ENCODE peak calls at places on chromosome 10, in four cellular contexts. One of them, this sample, is unnamed.

GRCh38 chr10:131184503-131184902 is 127.0 kb downstream of the TCERG1L start:
- DNase-seq in fibroblast of lung: no peak
- DNase-seq in HCT116: no peak
- DNase-seq in PC-9: no peak
- DNase-seq in this sample: no peak

GRCh38 chr10:89646833-89647570 is 2.0 kb upstream of the PANK1 start:
- DNase-seq in fibroblast of lung: no peak
- DNase-seq in HCT116: no peak
- DNase-seq in PC-9: no peak
- DNase-seq in this sample: no peak

GRCh38 chr10:127922675-127923366 is 15.9 kb downstream of the PTPRE start:
- DNase-seq in fibroblast of lung: peak
- DNase-seq in HCT116: peak
- DNase-seq in PC-9: peak
- DNase-seq in this sample: peak

GRCh38 chr10:18666810-18667209 is 7.6 kb downstream of the ARL5B start:
- DNase-seq in fibroblast of lung: peak
- DNase-seq in HCT116: no peak
- DNase-seq in PC-9: no peak
- DNase-seq in this sample: no peak

GRCh38 chr10:48274636-48275035 is at the start of gene FRMPD2:
- DNase-seq in fibroblast of lung: no peak
- DNase-seq in HCT116: no peak
- DNase-seq in PC-9: no peak
- DNase-seq in this sample: no peak

GRCh38 chr10:48506147-48506917 is 98.5 kb downstream of the ARHGAP22 start:
- DNase-seq in fibroblast of lung: peak
- DNase-seq in HCT116: peak
- DNase-seq in PC-9: peak
- DNase-seq in this sample: peak

GRCh38 chr10:3886666-3887251 is 101.8 kb upstream of the KLF6 start:
- DNase-seq in fibroblast of lung: peak
- DNase-seq in HCT116: no peak
- DNase-seq in PC-9: peak
- DNase-seq in this sample: peak

GRCh38 chr10:91590904-91591791 is 41.7 kb downstream of the PPP1R3C start:
- DNase-seq in fibroblast of lung: peak
- DNase-seq in HCT116: no peak
- DNase-seq in PC-9: no peak
- DNase-seq in this sample: peak

GRCh38 chr10:930415-931325 is 835 bp downstream of the LARP4B start:
- DNase-seq in fibroblast of lung: peak
- DNase-seq in HCT116: no peak
- DNase-seq in PC-9: peak
- DNase-seq in this sample: peak

GRCh38 chr10:83677795-83678194 is 461.5 kb upstream of the GHITM start:
- DNase-seq in fibroblast of lung: peak
- DNase-seq in HCT116: no peak
- DNase-seq in PC-9: no peak
- DNase-seq in this sample: no peak

GRCh38 chr10:86439544-86439943 is 72.9 kb upstream of the GRID1 start:
- DNase-seq in fibroblast of lung: peak
- DNase-seq in HCT116: no peak
- DNase-seq in PC-9: no peak
- DNase-seq in this sample: no peak

GRCh38 chr10:80539421-80539999 is 1.8 kb downstream of the SH2D4B start:
- DNase-seq in fibroblast of lung: no peak
- DNase-seq in HCT116: no peak
- DNase-seq in PC-9: no peak
- DNase-seq in this sample: no peak

GRCh38 chr10:71527135-71527534 is 130.4 kb downstream of the CDH23 start:
- DNase-seq in fibroblast of lung: no peak
- DNase-seq in HCT116: no peak
- DNase-seq in PC-9: no peak
- DNase-seq in this sample: no peak

GRCh38 chr10:63260103-63260859 is 127.2 kb downstream of the NRBF2 start:
- DNase-seq in fibroblast of lung: no peak
- DNase-seq in HCT116: no peak
- DNase-seq in PC-9: no peak
- DNase-seq in this sample: no peak

GRCh38 chr10:121069061-121069850 is 218.1 kb downstream of the WDR11 start:
- DNase-seq in fibroblast of lung: peak
- DNase-seq in HCT116: peak
- DNase-seq in PC-9: no peak
- DNase-seq in this sample: no peak

GRCh38 chr10:70666960-70667798 is 5.1 kb upstream of the ADAMTS14 start:
- DNase-seq in fibroblast of lung: peak
- DNase-seq in HCT116: no peak
- DNase-seq in PC-9: no peak
- DNase-seq in this sample: peak

GRCh38 chr10:129855836-129856563 is 108.1 kb downstream of the EBF3 start:
- DNase-seq in fibroblast of lung: no peak
- DNase-seq in HCT116: no peak
- DNase-seq in PC-9: no peak
- DNase-seq in this sample: no peak

GRCh38 chr10:129854181-129854580 is 109.9 kb downstream of the EBF3 start:
- DNase-seq in fibroblast of lung: no peak
- DNase-seq in HCT116: no peak
- DNase-seq in PC-9: no peak
- DNase-seq in this sample: no peak

GRCh38 chr10:129853236-129853946 is 110.7 kb downstream of the EBF3 start:
- DNase-seq in fibroblast of lung: no peak
- DNase-seq in HCT116: no peak
- DNase-seq in PC-9: no peak
- DNase-seq in this sample: peak

GRCh38 chr10:129852829-129853228 is 111.2 kb downstream of the EBF3 start:
- DNase-seq in fibroblast of lung: no peak
- DNase-seq in HCT116: no peak
- DNase-seq in PC-9: no peak
- DNase-seq in this sample: no peak

GRCh38 chr10:129854796-129855705 is 109.0 kb downstream of the EBF3 start:
- DNase-seq in fibroblast of lung: no peak
- DNase-seq in HCT116: no peak
- DNase-seq in PC-9: no peak
- DNase-seq in this sample: no peak
- H3K4me3 ChIP-seq in fibroblast of lung: no peak
- H3K4me3 ChIP-seq in HCT116: no peak
- H3K4me3 ChIP-seq in PC-9: no peak
- H3K4me3 ChIP-seq in this sample: no peak

DNA sequence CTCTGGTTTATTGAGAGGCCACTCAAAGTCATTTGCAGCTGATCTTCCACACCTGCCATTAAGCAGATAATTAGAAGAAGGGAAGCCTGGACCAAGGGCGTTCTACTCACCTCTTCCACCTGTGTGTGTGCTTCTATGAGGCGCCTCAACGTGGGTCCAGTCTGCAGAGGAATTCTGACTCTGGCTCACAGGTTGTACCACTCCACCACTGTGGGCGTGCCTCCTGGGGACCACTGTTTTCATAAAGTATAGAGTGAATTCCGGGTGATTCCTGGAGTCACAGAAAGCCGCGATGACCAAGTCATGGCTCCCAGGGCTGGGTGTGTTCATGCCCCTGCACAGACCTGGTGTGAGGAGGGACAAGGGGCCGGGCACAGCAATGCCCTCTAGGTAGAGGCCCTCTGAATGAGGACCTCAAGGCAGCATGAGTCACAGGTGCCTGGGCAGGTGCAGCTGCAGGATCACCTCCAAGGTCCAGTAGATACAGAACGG is 408.3 kb upstream of the MGMT start:
- DNase-seq in fibroblast of lung: no peak
- DNase-seq in HCT116: no peak
- DNase-seq in PC-9: no peak
- DNase-seq in this sample: no peak
- H3K4me3 ChIP-seq in fibroblast of lung: no peak
- H3K4me3 ChIP-seq in HCT116: no peak
- H3K4me3 ChIP-seq in PC-9: no peak
- H3K4me3 ChIP-seq in this sample: no peak

GRCh38 chr10:114499630-114500190 is 95.4 kb upstream of the AFAP1L2 start:
- DNase-seq in fibroblast of lung: no peak
- DNase-seq in HCT116: no peak
- DNase-seq in PC-9: peak
- DNase-seq in this sample: peak
- H3K4me3 ChIP-seq in fibroblast of lung: no peak
- H3K4me3 ChIP-seq in HCT116: no peak
- H3K4me3 ChIP-seq in PC-9: no peak
- H3K4me3 ChIP-seq in this sample: no peak

GRCh38 chr10:30058111-30058510 is 1.3 kb downstream of the JCAD start:
- DNase-seq in fibroblast of lung: no peak
- DNase-seq in HCT116: no peak
- DNase-seq in PC-9: no peak
- DNase-seq in this sample: no peak
- H3K4me3 ChIP-seq in fibroblast of lung: peak
- H3K4me3 ChIP-seq in HCT116: peak
- H3K4me3 ChIP-seq in PC-9: peak
- H3K4me3 ChIP-seq in this sample: peak

GRCh38 chr10:99787303-99787702 is 4.9 kb downstream of the ABCC2 start:
- DNase-seq in fibroblast of lung: no peak
- DNase-seq in HCT116: no peak
- DNase-seq in PC-9: no peak
- DNase-seq in this sample: no peak
- H3K4me3 ChIP-seq in fibroblast of lung: no peak
- H3K4me3 ChIP-seq in HCT116: no peak
- H3K4me3 ChIP-seq in PC-9: no peak
- H3K4me3 ChIP-seq in this sample: no peak

DNA sequence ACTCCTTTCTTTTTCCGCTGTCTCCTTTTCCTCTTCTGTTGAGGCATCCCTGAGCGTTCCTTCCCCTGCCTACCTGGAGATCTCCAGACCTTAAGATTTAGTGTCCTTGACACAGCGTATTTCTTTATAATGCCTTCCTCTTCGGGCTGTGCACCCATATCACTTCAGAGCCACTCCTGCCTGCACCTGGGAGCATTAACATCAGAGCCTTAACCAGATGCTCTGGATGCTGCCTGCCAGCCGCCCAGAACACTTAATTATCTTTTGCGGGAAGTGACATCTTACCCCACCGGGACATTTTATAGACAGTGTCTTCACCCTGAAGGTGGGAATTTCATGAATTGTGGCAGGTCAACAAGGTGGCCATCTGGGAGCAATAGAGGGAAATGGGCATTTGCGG is 24.2 kb downstream of the UBTD1 start:
- DNase-seq in fibroblast of lung: no peak
- DNase-seq in HCT116: no peak
- DNase-seq in PC-9: no peak
- DNase-seq in this sample: no peak
- H3K4me3 ChIP-seq in fibroblast of lung: no peak
- H3K4me3 ChIP-seq in HCT116: no peak
- H3K4me3 ChIP-seq in PC-9: no peak
- H3K4me3 ChIP-seq in this sample: no peak

GRCh38 chr10:11861811-11862210 is 38.7 kb downstream of the PROSER2 start:
- DNase-seq in fibroblast of lung: no peak
- DNase-seq in HCT116: no peak
- DNase-seq in PC-9: no peak
- DNase-seq in this sample: no peak
- H3K4me3 ChIP-seq in fibroblast of lung: no peak
- H3K4me3 ChIP-seq in HCT116: no peak
- H3K4me3 ChIP-seq in PC-9: no peak
- H3K4me3 ChIP-seq in this sample: no peak

GRCh38 chr10:6738464-6738824 is 158.4 kb upstream of the PRKCQ start:
- DNase-seq in fibroblast of lung: peak
- DNase-seq in HCT116: no peak
- DNase-seq in PC-9: no peak
- DNase-seq in this sample: no peak
- H3K4me3 ChIP-seq in fibroblast of lung: no peak
- H3K4me3 ChIP-seq in HCT116: no peak
- H3K4me3 ChIP-seq in PC-9: peak
- H3K4me3 ChIP-seq in this sample: no peak

DNA sequence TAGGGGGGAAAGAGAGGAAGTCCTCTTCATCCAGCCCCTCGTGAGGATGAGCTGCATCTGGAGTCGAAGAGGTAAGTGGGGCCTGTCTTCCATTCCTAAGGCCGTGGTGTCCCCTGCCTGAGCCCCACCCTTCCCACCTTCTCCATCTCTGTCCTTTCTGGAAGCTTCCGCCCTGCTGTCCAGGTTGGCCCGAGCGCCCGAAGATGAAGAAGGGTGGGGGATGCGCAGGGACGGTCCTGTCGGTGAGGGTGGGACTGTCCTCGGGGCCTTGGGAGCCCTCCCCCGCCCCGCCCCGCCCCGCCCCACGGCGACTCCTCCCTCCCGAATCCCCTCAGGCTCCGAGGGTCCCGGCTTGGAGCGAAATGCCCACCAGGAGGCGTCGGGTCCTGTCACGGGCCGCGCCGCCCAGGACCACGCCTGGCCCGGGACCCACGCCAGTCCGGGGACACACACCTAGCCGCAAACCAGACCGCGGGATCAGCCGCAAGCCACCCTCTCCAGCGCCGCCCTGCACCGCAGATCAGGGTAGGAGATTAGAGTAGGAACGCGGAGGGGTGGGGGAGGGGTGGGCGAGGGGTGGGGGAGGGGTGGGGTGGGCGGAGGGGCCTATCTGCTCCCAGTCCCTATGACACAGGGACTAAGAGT is 15.3 kb downstream of the GPRIN2 start:
- DNase-seq in fibroblast of lung: peak
- DNase-seq in HCT116: no peak
- DNase-seq in PC-9: peak
- DNase-seq in this sample: no peak
- H3K4me3 ChIP-seq in fibroblast of lung: peak
- H3K4me3 ChIP-seq in HCT116: no peak
- H3K4me3 ChIP-seq in PC-9: no peak
- H3K4me3 ChIP-seq in this sample: no peak